ENCODE peak calls at places on chromosome 18, in eight cellular contexts. A is epithelial cell of esophagus; F is Peyer's patch; U is body of pancreas; P is mesendoderm; D is CD4-positive, alpha-beta memory T cell; M is mammary epithelial cell; C is Panc1. S is an unnamed sample.

GRCh38 chr18:54269924-54270844 is 867 bp downstream of the POLI start:
- DNase-seq in A (peak), F (no peak), U (peak), P (peak), D (peak), M (peak), C (no peak), S (peak)

GRCh38 chr18:32724071-32724696 is 48.6 kb downstream of the KLHL14 start:
- DNase-seq in A (no peak), F (no peak), U (no peak), P (no peak), D (no peak), M (no peak), C (no peak), S (no peak)

GRCh38 chr18:35277633-35278032 is 12.4 kb downstream of the ZSCAN30 start:
- DNase-seq in A (no peak), F (no peak), U (no peak), P (no peak), D (no peak), M (no peak), C (no peak), S (no peak)

GRCh38 chr18:564708-565561 is 15.2 kb upstream of the CETN1 start:
- DNase-seq in A (no peak), F (no peak), U (no peak), P (no peak), D (no peak), M (no peak), C (no peak), S (no peak)

GRCh38 chr18:63552581-63552980 is 10.4 kb downstream of the SERPINB12 start:
- DNase-seq in A (no peak), F (no peak), U (no peak), P (no peak), D (no peak), M (no peak), C (no peak), S (no peak)

GRCh38 chr18:63646916-63647315 is 2.9 kb upstream of the SERPINB4 start:
- DNase-seq in A (peak), F (no peak), U (no peak), P (no peak), D (no peak), M (no peak), C (no peak), S (peak)

GRCh38 chr18:6022089-6022444 is 126.7 kb upstream of the TMEM200C start:
- DNase-seq in A (no peak), F (no peak), U (no peak), P (no peak), D (no peak), M (no peak), C (no peak), S (peak)

GRCh38 chr18:61595615-61596014 is 262.4 kb downstream of the CDH20 start:
- DNase-seq in A (no peak), F (no peak), U (no peak), P (no peak), D (no peak), M (no peak), C (no peak), S (no peak)

GRCh38 chr18:40079786-40080185 is 1875.2 kb upstream of the PIK3C3 start:
- DNase-seq in A (no peak), F (no peak), U (no peak), P (no peak), D (no peak), M (no peak), C (no peak), S (no peak)

GRCh38 chr18:26052497-26052896 is 37.9 kb downstream of the SS18 start:
- DNase-seq in A (peak), F (no peak), U (no peak), P (no peak), D (no peak), M (peak), C (no peak), S (no peak)

GRCh38 chr18:74942319-74942910 is 266.5 kb downstream of the PTGR3 start:
- DNase-seq in A (no peak), F (no peak), U (no peak), P (no peak), D (peak), M (no peak), C (no peak), S (no peak)

GRCh38 chr18:55189972-55190371 is 230.7 kb upstream of the CCDC68 start:
- DNase-seq in A (no peak), F (no peak), U (no peak), P (peak), D (no peak), M (no peak), C (no peak), S (no peak)

GRCh38 chr18:54983041-54983686 is 23.9 kb upstream of the CCDC68 start:
- DNase-seq in A (peak), F (no peak), U (no peak), P (peak), D (peak), M (peak), C (peak), S (peak)

GRCh38 chr18:13611058-13611615 is 115.2 kb downstream of the FAM210A start:
- DNase-seq in A (no peak), F (no peak), U (no peak), P (peak), D (no peak), M (no peak), C (no peak), S (peak)

GRCh38 chr18:59502222-59502898 is 143.3 kb upstream of the LMAN1 start:
- DNase-seq in A (peak), F (no peak), U (no peak), P (no peak), D (no peak), M (peak), C (no peak), S (peak)

GRCh38 chr18:71529708-71530303 is 1014.3 kb downstream of the CBLN2 start:
- DNase-seq in A (no peak), F (no peak), U (no peak), P (no peak), D (no peak), M (no peak), C (no peak), S (peak)

GRCh38 chr18:39448942-39449341 is 1883.3 kb upstream of the CELF4 start:
- DNase-seq in A (peak), F (no peak), U (no peak), P (no peak), D (no peak), M (peak), C (no peak), S (peak)

GRCh38 chr18:3016584-3017292 is 3.8 kb upstream of the LPIN2 start:
- DNase-seq in A (no peak), F (no peak), U (no peak), P (no peak), D (no peak), M (no peak), C (no peak), S (peak)

GRCh38 chr18:45519881-45520280 is 95.4 kb upstream of the SLC14A2 start:
- DNase-seq in A (no peak), F (no peak), U (no peak), P (no peak), D (no peak), M (no peak), C (no peak), S (peak)

GRCh38 chr18:59272971-59273935 is at the start of gene RAX:
- DNase-seq in A (no peak), F (no peak), U (no peak), P (peak), D (no peak), M (no peak), C (no peak), S (peak)

GRCh38 chr18:3649559-3650426 is 199.8 kb downstream of the TGIF1 start:
- DNase-seq in A (peak), F (no peak), U (no peak), P (no peak), D (no peak), M (peak), C (no peak), S (peak)

GRCh38 chr18:12106516-12106915 is 12.9 kb downstream of the ANKRD62 start:
- DNase-seq in A (no peak), F (no peak), U (no peak), P (no peak), D (no peak), M (no peak), C (no peak), S (no peak)

GRCh38 chr18:53819174-53819573 is 405.3 kb downstream of the MBD2 start:
- DNase-seq in A (no peak), F (no peak), U (no peak), P (no peak), D (no peak), M (no peak), C (no peak), S (no peak)

GRCh38 chr18:5543036-5543671 is 643 bp downstream of the EPB41L3 start:
- DNase-seq in A (no peak), F (no peak), U (peak), P (peak), D (no peak), M (no peak), C (no peak), S (no peak)

DNA sequence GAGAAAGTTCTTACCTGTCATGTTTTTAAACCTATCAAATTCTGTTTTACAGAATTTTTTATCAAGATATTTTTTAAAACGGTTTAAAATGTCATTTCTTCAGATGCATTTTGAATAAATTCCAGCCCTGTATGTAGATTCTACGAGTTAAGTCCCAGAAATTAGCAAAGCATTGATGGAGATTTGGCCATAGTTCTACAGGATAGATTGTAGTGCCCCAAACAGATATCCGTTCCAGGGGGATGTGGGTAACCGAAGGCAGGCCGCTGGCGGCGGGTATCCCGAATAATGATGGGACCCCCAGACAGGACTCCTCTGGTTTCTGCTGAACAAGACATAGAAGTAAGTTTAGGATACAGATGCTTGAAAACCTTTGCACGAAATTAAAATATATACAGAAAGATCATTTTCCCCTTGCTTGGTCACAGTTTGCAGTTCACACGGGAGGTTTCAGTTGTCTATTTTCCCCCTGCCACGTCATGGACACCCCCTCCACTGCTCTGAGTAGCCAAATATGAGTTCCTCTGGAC is 755 bp downstream of the NOL4 start:
- DNase-seq in A (no peak), F (no peak), U (no peak), P (no peak), D (no peak), M (no peak), C (no peak), S (peak)
- H3K4me3 ChIP-seq in A (peak), F (no peak), U (no peak), P (peak), D (no peak), M (no peak), C (peak), S (no peak)

GRCh38 chr18:79424880-79425572 is 29.3 kb downstream of the NFATC1 start:
- DNase-seq in A (no peak), F (no peak), U (no peak), P (no peak), D (no peak), M (no peak), C (no peak), S (no peak)

GRCh38 chr18:79424008-79424565 is 28.4 kb downstream of the NFATC1 start:
- DNase-seq in A (no peak), F (no peak), U (no peak), P (no peak), D (no peak), M (no peak), C (no peak), S (peak)

GRCh38 chr18:79426376-79427300 is 30.9 kb downstream of the NFATC1 start:
- DNase-seq in A (no peak), F (no peak), U (no peak), P (no peak), D (no peak), M (no peak), C (no peak), S (no peak)

GRCh38 chr18:79427368-79428225 is 31.9 kb downstream of the NFATC1 start:
- DNase-seq in A (no peak), F (no peak), U (no peak), P (no peak), D (no peak), M (no peak), C (no peak), S (no peak)

DNA sequence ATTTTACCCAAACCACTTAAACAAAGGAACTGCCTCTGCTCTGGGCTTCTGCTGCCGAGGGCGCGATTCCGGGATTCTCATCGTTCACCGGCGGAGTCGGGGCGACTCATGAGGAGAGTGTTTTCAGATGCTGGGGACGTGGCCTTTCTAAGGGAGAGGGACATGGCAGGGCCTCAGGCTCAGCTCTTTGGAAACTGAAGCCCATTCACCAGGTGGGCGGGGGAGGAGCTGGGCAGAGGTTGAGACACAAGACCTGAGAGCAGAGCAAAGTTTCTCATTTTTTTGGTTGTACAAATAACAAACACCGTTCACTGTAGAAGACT is 29.8 kb downstream of the NFATC1 start:
- DNase-seq in A (no peak), F (no peak), U (no peak), P (no peak), D (no peak), M (no peak), C (no peak), S (no peak)
- H3K4me3 ChIP-seq in A (no peak), F (no peak), U (no peak), P (no peak), D (no peak), M (no peak), C (no peak), S (no peak)

DNA sequence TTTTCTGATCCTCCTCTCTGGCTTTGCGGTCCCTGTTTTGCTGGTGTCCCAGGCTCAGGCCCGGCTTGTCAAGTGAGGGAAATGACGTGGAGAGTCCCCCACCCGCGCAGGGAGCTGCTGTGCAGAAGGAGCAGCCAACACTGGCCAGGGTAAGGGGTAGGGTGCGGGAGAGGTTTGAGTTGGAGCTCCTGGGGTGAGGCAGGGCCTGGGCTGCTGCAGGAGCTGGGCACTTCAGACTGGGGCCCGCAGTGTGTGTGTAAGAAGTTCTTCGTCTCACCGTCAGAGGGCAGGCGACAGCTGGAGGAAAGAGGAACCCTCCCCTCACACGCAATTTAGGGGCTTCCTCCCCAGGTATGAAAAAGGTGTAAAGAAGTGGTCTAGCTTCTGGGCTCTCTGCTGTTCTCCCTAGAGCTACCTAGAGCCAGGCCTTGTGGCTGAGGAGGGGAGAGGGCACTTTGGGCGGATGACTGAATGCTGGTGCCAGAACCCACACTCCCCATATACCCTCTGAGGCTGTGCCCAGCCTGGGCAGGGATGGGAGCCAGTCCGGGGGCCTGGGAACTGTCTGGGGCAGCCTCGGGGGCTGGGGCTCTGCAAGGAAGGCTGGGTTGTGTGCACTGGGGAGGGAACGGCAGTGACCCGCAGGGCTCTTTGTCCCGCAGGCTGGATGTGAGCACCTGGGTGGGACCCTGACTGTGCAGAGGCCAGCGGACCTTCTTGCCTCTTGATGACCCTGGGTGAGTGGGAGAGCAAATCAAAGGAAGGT is 11.8 kb downstream of the CELF4 start:
- DNase-seq in A (no peak), F (no peak), U (no peak), P (peak), D (no peak), M (no peak), C (no peak), S (no peak)
- H3K4me3 ChIP-seq in A (no peak), F (no peak), U (no peak), P (no peak), D (no peak), M (no peak), C (no peak), S (no peak)

GRCh38 chr18:9150116-9150515 is 13.5 kb downstream of the ANKRD12 start:
- DNase-seq in A (no peak), F (no peak), U (no peak), P (no peak), D (no peak), M (no peak), C (no peak), S (no peak)

GRCh38 chr18:9146224-9146623 is 9.6 kb downstream of the ANKRD12 start:
- DNase-seq in A (no peak), F (no peak), U (no peak), P (no peak), D (no peak), M (no peak), C (no peak), S (no peak)

GRCh38 chr18:9153281-9153680 is 16.7 kb downstream of the ANKRD12 start:
- DNase-seq in A (no peak), F (no peak), U (no peak), P (no peak), D (no peak), M (no peak), C (no peak), S (no peak)

GRCh38 chr18:9148239-9148552 is 11.6 kb downstream of the ANKRD12 start:
- DNase-seq in A (no peak), F (no peak), U (no peak), P (no peak), D (no peak), M (no peak), C (no peak), S (no peak)

DNA sequence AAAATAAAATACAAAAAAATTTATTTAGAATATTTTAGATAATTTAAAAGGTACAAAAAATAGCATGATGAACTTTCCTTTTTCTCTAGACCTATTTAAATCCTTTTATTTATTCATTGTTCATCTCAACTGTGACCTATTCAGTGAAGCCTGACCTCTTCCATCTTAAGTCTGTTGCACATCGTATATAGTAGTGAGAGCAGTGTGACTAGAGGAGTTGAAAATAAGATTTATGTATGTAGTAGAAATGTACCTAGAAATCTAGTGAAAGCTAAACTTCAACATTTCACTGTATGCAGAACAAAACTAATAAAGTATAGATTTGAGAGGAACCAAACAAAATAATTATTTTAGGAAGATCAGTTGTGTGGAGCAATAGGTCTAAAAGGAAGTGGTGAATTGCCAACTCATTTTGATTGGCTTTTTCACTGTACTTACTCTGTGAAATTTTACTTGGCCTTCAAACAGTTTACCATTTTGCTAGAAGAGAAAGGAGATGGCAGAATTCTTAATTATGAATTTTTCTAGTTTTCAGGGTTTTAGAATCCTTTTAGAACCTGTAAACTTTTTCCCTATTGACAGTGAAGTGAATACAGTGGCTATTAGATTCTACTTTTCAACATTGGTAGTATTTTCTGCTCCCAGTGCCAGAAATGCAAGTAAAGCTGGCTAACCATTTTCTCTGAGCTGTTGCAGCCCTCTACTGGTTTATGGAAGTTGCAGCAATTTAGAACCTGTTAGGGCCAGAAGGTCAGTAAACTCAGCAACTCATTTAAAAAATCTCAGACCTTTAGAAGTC is 11.1 kb downstream of the ANKRD12 start:
- DNase-seq in A (peak), F (no peak), U (no peak), P (peak), D (peak), M (peak), C (no peak), S (peak)
- H3K4me3 ChIP-seq in A (no peak), F (no peak), U (no peak), P (no peak), D (no peak), M (no peak), C (no peak), S (no peak)

DNA sequence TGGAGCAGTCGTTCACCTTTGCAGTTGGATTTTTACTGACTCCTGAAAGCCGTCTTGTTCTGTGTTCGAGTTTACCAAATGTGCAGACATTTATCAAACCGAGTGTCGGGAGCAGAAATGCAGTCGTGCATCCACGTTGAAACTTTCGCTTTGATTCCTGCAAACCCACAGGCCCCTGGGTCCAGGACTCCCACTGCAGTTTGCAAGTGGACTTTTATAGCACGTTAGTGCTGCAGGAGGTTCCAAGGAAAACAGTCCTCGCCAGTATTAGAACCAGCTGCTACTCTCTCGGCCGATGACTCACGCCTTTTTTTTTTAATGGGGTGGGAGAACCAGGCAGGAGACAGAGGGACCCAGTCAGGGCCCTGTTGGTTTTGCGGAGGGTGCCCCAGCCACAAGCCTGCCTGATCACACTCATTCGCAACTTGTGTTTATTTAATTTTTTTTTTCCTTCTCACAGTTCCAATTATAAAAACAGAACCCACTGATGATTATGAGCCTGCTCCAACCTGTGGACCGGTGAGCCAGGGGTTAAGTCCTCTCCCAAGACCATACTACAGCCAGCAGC is 90.1 kb downstream of the NFATC1 start:
- DNase-seq in A (no peak), F (peak), U (no peak), P (no peak), D (no peak), M (no peak), C (no peak), S (peak)
- H3K4me3 ChIP-seq in A (no peak), F (no peak), U (no peak), P (no peak), D (no peak), M (no peak), C (no peak), S (peak)

GRCh38 chr18:72868666-72869661 is 1.2 kb upstream of the NETO1 start:
- DNase-seq in A (no peak), F (no peak), U (no peak), P (peak), D (no peak), M (no peak), C (no peak), S (no peak)

GRCh38 chr18:72867721-72868665 is at the start of gene NETO1:
- DNase-seq in A (peak), F (no peak), U (no peak), P (peak), D (no peak), M (peak), C (no peak), S (peak)

GRCh38 chr18:72866572-72866900 is 1.3 kb downstream of the NETO1 start:
- DNase-seq in A (no peak), F (no peak), U (no peak), P (no peak), D (no peak), M (peak), C (no peak), S (no peak)

GRCh38 chr18:72869786-72870185 is 2.0 kb upstream of the NETO1 start:
- DNase-seq in A (no peak), F (no peak), U (no peak), P (peak), D (no peak), M (no peak), C (no peak), S (no peak)

GRCh38 chr18:72866901-72867701 is 686 bp downstream of the NETO1 start:
- DNase-seq in A (peak), F (no peak), U (no peak), P (peak), D (no peak), M (peak), C (no peak), S (peak)
- H3K4me3 ChIP-seq in A (peak), F (no peak), U (no peak), P (peak), D (no peak), M (peak), C (no peak), S (peak)